ENCODE peak calls at places on chromosomes 16 and 17, in nine cellular contexts. Z, X, U, H, T, G, Y, O and F are unnamed samples.

GRCh38 chr16:19822534-19822933 is 62.1 kb downstream of the GPRC5B start:
- DNase-seq in O (no peak), Y (no peak), Z (no peak), T (no peak), H (no peak), X (no peak), G (no peak), U (peak), F (no peak)

GRCh38 chr17:72150632-72151460 is 30.0 kb downstream of the SOX9 start:
- DNase-seq in T (no peak), Y (no peak), G (no peak), Z (peak), X (no peak), O (no peak), U (no peak), H (no peak), F (no peak)

GRCh38 chr16:64841482-64841881 is 280.4 kb downstream of the CDH11 start:
- DNase-seq in H (no peak), X (no peak), G (no peak), O (no peak), Y (no peak), U (no peak), T (no peak), Z (no peak), F (no peak)

GRCh38 chr16:25374556-25374955 is 116.9 kb upstream of the ZKSCAN2 start:
- DNase-seq in Y (no peak), U (no peak), G (no peak), X (no peak), Z (no peak), T (no peak), H (no peak), O (no peak), F (no peak)

GRCh38 chr16:49492090-49492801 is 118.6 kb downstream of the C16orf78 start:
- DNase-seq in H (no peak), Y (no peak), X (no peak), O (peak), U (no peak), G (no peak), Z (no peak), T (no peak), F (peak)

GRCh38 chr17:2905697-2906595 is 109.7 kb downstream of the RAP1GAP2 start:
- DNase-seq in Z (no peak), G (no peak), T (no peak), H (no peak), Y (no peak), X (no peak), U (no peak), O (no peak), F (no peak)

GRCh38 chr16:1545044-1545736 is 11.7 kb downstream of the TMEM204 start:
- DNase-seq in T (no peak), U (no peak), Y (no peak), Z (no peak), X (no peak), G (no peak), H (no peak), O (no peak), F (peak)

GRCh38 chr17:72940511-72940910 is 152.0 kb downstream of the SLC39A11 start:
- DNase-seq in X (no peak), T (no peak), Z (no peak), H (no peak), G (no peak), O (no peak), Y (no peak), U (no peak), F (no peak)

GRCh38 chr16:27444015-27444414 is 42.0 kb downstream of the IL21R start:
- DNase-seq in T (no peak), Y (no peak), O (no peak), Z (peak), U (no peak), G (no peak), X (no peak), H (no peak), F (peak)

GRCh38 chr17:41004397-41004796 is 4.5 kb downstream of the KRTAP3-1 start:
- DNase-seq in U (no peak), O (no peak), G (no peak), X (no peak), T (no peak), H (no peak), Y (no peak), Z (no peak), F (no peak)

GRCh38 chr17:10099051-10099571 is 99.3 kb downstream of the GAS7 start:
- DNase-seq in Z (peak), Y (no peak), X (no peak), U (peak), H (no peak), O (peak), G (peak), T (no peak), F (peak)

GRCh38 chr16:81647527-81647926 is 131.6 kb upstream of the PLCG2 start:
- DNase-seq in Z (peak), U (no peak), Y (no peak), X (no peak), G (peak), T (no peak), H (peak), O (no peak), F (no peak)

GRCh38 chr16:54693864-54694263 is 236.8 kb upstream of the IRX5 start:
- DNase-seq in T (no peak), G (no peak), Z (no peak), X (no peak), Y (no peak), U (no peak), O (no peak), H (no peak), F (no peak)

GRCh38 chr16:799948-800833 is at the start of gene GNG13:
- DNase-seq in U (no peak), G (no peak), H (no peak), Z (no peak), O (no peak), T (no peak), X (no peak), Y (no peak), F (no peak)

GRCh38 chr16:50290856-50291255 is 24.5 kb downstream of the ADCY7 start:
- DNase-seq in Z (no peak), X (no peak), U (no peak), O (no peak), T (no peak), H (no peak), G (no peak), Y (no peak), F (no peak)

GRCh38 chr17:6092923-6093468 is 22.8 kb downstream of the WSCD1 start:
- DNase-seq in X (no peak), G (no peak), Z (no peak), Y (no peak), U (no peak), H (no peak), T (no peak), O (no peak), F (no peak)

GRCh38 chr16:66717776-66718175 is 21.2 kb upstream of the CMTM4 start:
- DNase-seq in T (no peak), Z (peak), U (no peak), Y (no peak), H (no peak), X (no peak), O (no peak), G (no peak), F (no peak)

GRCh38 chr16:54447606-54448440 is 161.2 kb upstream of the IRX3 start:
- DNase-seq in O (no peak), G (peak), T (no peak), U (peak), Y (no peak), H (peak), Z (peak), X (no peak), F (peak)

GRCh38 chr17:42133461-42134041 is 10.9 kb downstream of the HSPB9 start:
- DNase-seq in O (no peak), U (no peak), Z (no peak), H (no peak), Y (peak), G (no peak), X (no peak), T (no peak), F (no peak)

GRCh38 chr16:86089986-86090385 is 191.0 kb downstream of the IRF8 start:
- DNase-seq in U (no peak), G (no peak), T (no peak), O (peak), X (no peak), Y (peak), H (no peak), Z (no peak), F (no peak)

GRCh38 chr17:42853004-42853403 is 2.0 kb downstream of the AOC3 start:
- DNase-seq in U (no peak), X (no peak), G (no peak), T (no peak), H (no peak), O (peak), Z (no peak), Y (no peak), F (no peak)

GRCh38 chr17:50893183-50893993 is 27.2 kb upstream of the TOB1 start:
- DNase-seq in Y (no peak), O (peak), H (peak), Z (peak), X (no peak), G (no peak), T (no peak), U (no peak), F (no peak)

GRCh38 chr17:74442670-74443515 is 11.0 kb downstream of the GPRC5C start:
- DNase-seq in H (peak), U (no peak), Z (peak), X (no peak), T (no peak), G (no peak), O (peak), Y (peak), F (peak)

GRCh38 chr16:56354746-56355145 is 70.6 kb downstream of the AMFR start:
- DNase-seq in Y (no peak), O (no peak), H (peak), T (no peak), Z (no peak), G (no peak), U (no peak), X (no peak), F (peak)

GRCh38 chr16:4347010-4347409 is 4.1 kb downstream of the PAM16 start:
- DNase-seq in U (peak), T (no peak), Y (no peak), Z (no peak), X (no peak), G (no peak), H (no peak), O (no peak), F (no peak)

GRCh38 chr17:80063815-80064585 is 27.6 kb downstream of the CCDC40 start:
- DNase-seq in X (no peak), G (peak), Z (peak), Y (no peak), H (peak), U (peak), O (no peak), T (no peak), F (peak)

GRCh38 chr17:82049106-82049505 is 2.5 kb downstream of the RFNG start:
- DNase-seq in G (no peak), H (no peak), X (no peak), T (no peak), O (no peak), U (no peak), Y (no peak), Z (no peak), F (no peak)

GRCh38 chr17:11980813-11981212 is 16.5 kb downstream of the ZNF18 start:
- DNase-seq in T (no peak), X (no peak), Y (no peak), H (no peak), Z (no peak), U (no peak), O (no peak), G (no peak), F (no peak)

GRCh38 chr16:23182675-23183485 is at the start of gene SCNN1G:
- DNase-seq in O (peak), Y (peak), Z (no peak), X (no peak), H (no peak), T (no peak), G (no peak), U (no peak), F (no peak)